ENCODE peak calls at places on chromosomes 11 and 22, in six cellular contexts. F is H1, D is GM12891, W is HepG2, R is GM12878, P is K562. X is an unnamed sample.
A peak's percentile ranks its signal among the peaks of the same experiment; 100 is the strongest.

GRCh38 chr11:420054-420910 is 5.5 kb upstream of the SIGIRR start:
- DNase-seq in P (no peak), D (no peak), R (no peak), W (no peak), F (peak; percentile 66), X (no peak)

GRCh38 chr11:45560153-45560934 is 105.1 kb downstream of the CHST1 start:
- DNase-seq in D (no peak), F (no peak), W (no peak), P (no peak), R (no peak), X (no peak)

GRCh38 chr22:20430101-20430640 is 7.5 kb downstream of the SCARF2 start:
- DNase-seq in R (no peak), D (no peak), F (no peak), W (no peak), P (no peak), X (no peak)

GRCh38 chr11:125114518-125114917 is 3.1 kb upstream of the TMEM218 start:
- DNase-seq in F (peak; percentile 65), W (peak; percentile 49), P (no peak), D (no peak), R (no peak), X (no peak)

GRCh38 chr11:2287102-2287501 is 14.6 kb downstream of the C11orf21 start:
- DNase-seq in D (no peak), W (no peak), P (no peak), R (no peak), F (no peak), X (no peak)

GRCh38 chr11:125418396-125418795 is 77.7 kb downstream of the FEZ1 start:
- DNase-seq in W (no peak), R (no peak), D (no peak), F (no peak), P (no peak), X (no peak)

GRCh38 chr11:130831506-130832385 is 84.5 kb downstream of the SNX19 start:
- DNase-seq in F (no peak), R (no peak), W (no peak), P (no peak), D (no peak), X (no peak)

GRCh38 chr11:40401132-40401853 is 1058.2 kb downstream of the LRRC4C start:
- DNase-seq in D (no peak), R (no peak), W (no peak), P (no peak), F (no peak), X (no peak)

GRCh38 chr11:46383404-46383758 is 1.9 kb downstream of the MDK start:
- DNase-seq in F (no peak), D (no peak), W (no peak), P (no peak), R (no peak), X (no peak)

GRCh38 chr22:36395061-36395849 is 7.5 kb upstream of the MYH9 start:
- DNase-seq in W (no peak), F (no peak), P (no peak), R (no peak), D (no peak), X (no peak)

GRCh38 chr11:128380280-128380604 is 207.1 kb downstream of the ETS1 start:
- DNase-seq in P (no peak), D (no peak), W (no peak), R (no peak), F (no peak), X (no peak)

DNA sequence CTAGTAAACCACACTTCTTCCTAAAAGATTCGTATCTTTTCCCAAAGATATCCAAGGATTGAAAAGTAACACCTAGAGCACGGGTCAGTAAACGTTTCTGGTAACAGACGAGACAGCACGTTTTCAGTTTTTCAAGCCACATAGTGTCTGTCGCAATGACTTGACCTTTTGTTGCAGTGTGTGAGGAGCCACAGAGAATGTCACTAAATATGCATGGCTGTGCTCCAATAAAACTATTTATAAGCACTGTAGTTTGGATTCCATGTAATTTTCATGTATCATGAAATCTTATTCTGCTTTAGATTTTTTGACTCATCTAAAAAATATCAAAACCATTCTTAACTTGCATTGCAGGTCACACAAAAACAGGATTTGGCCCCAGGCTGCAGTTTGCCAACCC is 18.3 kb upstream of the MICAL3 start:
- DNase-seq in D (no peak), W (no peak), R (no peak), F (no peak), P (no peak), X (no peak)
- TF ChIP-seq POLR2A in D (no peak), W (no peak), R (no peak), F (no peak), P (no peak), X (no peak)

GRCh38 chr22:38869663-38870062 is 2.4 kb downstream of the CBX6 start:
- DNase-seq in F (no peak), W (no peak), D (no peak), R (no peak), P (no peak), X (no peak)
- TF ChIP-seq TAF1 in F (no peak), W (no peak), D (no peak), R (no peak), P (no peak), X (no peak)

GRCh38 chr22:38766076-38766777 is 10.4 kb upstream of the SUN2 start:
- DNase-seq in F (peak; percentile 89), W (peak; percentile 74), R (no peak), P (peak; percentile 46), D (no peak), X (peak; percentile 63)
- TF ChIP-seq POLR2AphosphoS5 in F (no peak), W (no peak), R (no peak), P (no peak), D (no peak), X (no peak)

DNA sequence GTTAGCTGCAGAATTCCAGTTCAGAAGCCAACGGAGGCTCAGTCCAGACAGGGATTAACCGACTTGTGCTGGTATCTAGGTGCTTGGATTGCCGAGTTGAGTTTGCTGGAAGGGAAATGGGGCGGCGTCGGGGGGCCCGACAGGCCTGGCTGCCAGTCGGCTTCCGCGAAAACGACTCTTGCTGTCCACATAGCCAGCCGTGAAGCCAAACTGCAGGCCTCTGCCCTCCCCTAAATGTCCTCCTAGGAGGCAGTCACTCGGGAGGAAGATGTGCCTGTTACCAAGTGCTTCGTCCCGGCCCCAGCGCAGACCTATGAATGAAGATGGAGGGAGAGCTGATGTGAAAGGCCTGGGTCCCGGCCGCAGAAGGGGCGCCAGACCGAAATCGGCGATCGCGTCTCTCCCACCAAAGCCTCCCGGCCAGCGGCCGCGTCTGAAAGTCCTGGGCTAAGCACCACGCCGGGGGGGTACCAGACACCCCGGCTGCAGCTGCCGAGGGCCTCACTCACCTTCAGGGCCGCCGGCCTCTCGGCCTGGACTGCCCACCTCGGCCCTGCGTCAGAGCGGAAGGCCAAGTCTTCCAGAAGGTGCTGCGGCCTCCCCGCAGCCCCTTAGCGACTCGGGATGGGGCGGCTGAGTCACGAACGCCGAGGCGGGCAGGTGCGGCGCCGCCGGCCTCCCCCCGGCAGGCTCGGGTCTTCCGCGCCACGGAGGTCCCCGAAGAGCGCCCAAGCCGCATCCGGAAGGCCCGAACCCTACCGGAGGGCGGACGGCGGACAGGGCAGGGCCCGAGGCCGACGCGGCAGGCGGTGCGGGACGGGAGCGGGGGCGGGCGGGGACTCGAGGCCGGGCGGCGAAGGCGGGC is 7.5 kb downstream of the DPAGT1 start:
- DNase-seq in R (no peak), D (no peak), W (no peak), P (peak; percentile 6), F (peak; percentile 60), X (no peak)
- TF ChIP-seq POLR2A in R (peak; percentile 69), D (no peak), W (no peak), P (peak; percentile 83), F (peak; percentile 47), X (peak; percentile 43)

GRCh38 chr11:43360361-43361032 is 1.8 kb downstream of the TTC17 start:
- DNase-seq in W (peak; percentile 13), P (no peak), R (no peak), D (no peak), F (no peak), X (no peak)
- TF ChIP-seq TAF1 in W (no peak), P (no peak), R (no peak), D (no peak), F (no peak), X (no peak)

DNA sequence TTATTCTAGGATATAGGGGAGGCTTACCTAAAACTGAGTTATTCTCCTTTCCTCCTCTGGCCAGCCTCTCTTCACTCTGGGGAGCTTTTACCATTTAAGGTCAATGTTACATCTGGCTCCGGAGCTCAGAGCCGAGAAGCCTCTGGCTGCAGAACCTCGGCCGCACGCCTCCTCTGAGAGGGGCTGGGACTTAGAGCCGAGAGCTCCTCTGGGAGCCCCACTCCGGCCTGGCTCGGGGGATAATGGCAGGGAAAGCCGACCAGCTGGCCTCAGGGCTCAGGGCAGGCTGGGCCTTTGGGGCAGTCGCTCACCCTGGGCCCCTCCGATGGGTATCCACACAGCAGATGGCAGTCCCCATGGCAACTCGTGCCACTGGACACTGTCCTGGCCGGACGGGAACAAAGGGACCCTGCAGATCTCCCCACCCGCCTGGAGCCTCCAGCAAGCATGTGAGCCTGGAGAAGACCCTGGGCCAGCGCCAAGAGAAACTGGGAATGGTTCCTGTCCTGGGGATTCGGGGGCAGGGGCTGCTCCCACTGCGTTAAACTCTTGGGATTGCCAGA is at the start of gene IRAG1:
- DNase-seq in D (no peak), W (no peak), R (no peak), F (no peak), P (no peak), X (no peak)
- TF ChIP-seq POLR2AphosphoS5 in D (no peak), W (no peak), R (no peak), F (no peak), P (no peak), X (no peak)

GRCh38 chr11:65915821-65916251 is 3.0 kb downstream of the C11orf68 start:
- DNase-seq in P (no peak), W (peak; percentile 74), F (no peak), R (no peak), D (no peak), X (no peak)
- TF ChIP-seq POLR2A in P (no peak), W (no peak), F (no peak), R (no peak), D (peak; percentile 43), X (no peak)